ENCODE peak calls at places on chromosomes 2 and 18, in ten cellular contexts. One of them, this sample, is unnamed. For H3K4me1, the result is how much of the 10 kb centered on the place peaks cover.

GRCh38 chr2:158729873-158730620 is 65.1 kb upstream of the DAPL1 start:
- DNase-seq in uterus: no peak
- DNase-seq in endothelial cell of umbilical vein: no peak
- DNase-seq in esophagus squamous epithelium: no peak
- DNase-seq in breast epithelium: no peak
- DNase-seq in A549: no peak
- DNase-seq in sigmoid colon: no peak
- DNase-seq in tibial nerve: no peak
- DNase-seq in spleen: no peak
- DNase-seq in IMR-90: no peak
- DNase-seq in this sample: no peak

GRCh38 chr2:241895732-241896641 is 26.5 kb downstream of the RTP5 start:
- DNase-seq in tibial nerve: peak
- DNase-seq in esophagus squamous epithelium: peak
- DNase-seq in breast epithelium: peak
- DNase-seq in uterus: no peak
- DNase-seq in endothelial cell of umbilical vein: peak
- DNase-seq in A549: no peak
- DNase-seq in spleen: peak
- DNase-seq in IMR-90: peak
- DNase-seq in sigmoid colon: no peak
- DNase-seq in this sample: peak

GRCh38 chr18:63887424-63887823 is at the start of gene SERPINB2:
- DNase-seq in spleen: no peak
- DNase-seq in esophagus squamous epithelium: no peak
- DNase-seq in breast epithelium: no peak
- DNase-seq in endothelial cell of umbilical vein: peak
- DNase-seq in sigmoid colon: no peak
- DNase-seq in tibial nerve: no peak
- DNase-seq in uterus: no peak
- DNase-seq in A549: no peak
- DNase-seq in IMR-90: peak
- DNase-seq in this sample: no peak

GRCh38 chr2:60168247-60168646 is 385.2 kb downstream of the BCL11A start:
- DNase-seq in tibial nerve: no peak
- DNase-seq in sigmoid colon: no peak
- DNase-seq in breast epithelium: no peak
- DNase-seq in spleen: no peak
- DNase-seq in esophagus squamous epithelium: no peak
- DNase-seq in IMR-90: no peak
- DNase-seq in A549: no peak
- DNase-seq in uterus: no peak
- DNase-seq in endothelial cell of umbilical vein: no peak
- DNase-seq in this sample: no peak

GRCh38 chr2:95284886-95285541 is 10.8 kb downstream of the PROM2 start:
- DNase-seq in IMR-90: no peak
- DNase-seq in endothelial cell of umbilical vein: no peak
- DNase-seq in esophagus squamous epithelium: no peak
- DNase-seq in uterus: no peak
- DNase-seq in A549: no peak
- DNase-seq in tibial nerve: no peak
- DNase-seq in spleen: no peak
- DNase-seq in sigmoid colon: no peak
- DNase-seq in breast epithelium: no peak
- DNase-seq in this sample: no peak

GRCh38 chr2:210915912-210916311 is 359.5 kb downstream of the CPS1 start:
- DNase-seq in sigmoid colon: no peak
- DNase-seq in endothelial cell of umbilical vein: no peak
- DNase-seq in uterus: no peak
- DNase-seq in spleen: no peak
- DNase-seq in esophagus squamous epithelium: no peak
- DNase-seq in tibial nerve: no peak
- DNase-seq in breast epithelium: no peak
- DNase-seq in IMR-90: no peak
- DNase-seq in A549: no peak
- DNase-seq in this sample: no peak

GRCh38 chr2:69770193-69770702 is 28.3 kb downstream of the ANXA4 start:
- DNase-seq in A549: peak
- DNase-seq in sigmoid colon: no peak
- DNase-seq in breast epithelium: no peak
- DNase-seq in uterus: no peak
- DNase-seq in endothelial cell of umbilical vein: peak
- DNase-seq in tibial nerve: peak
- DNase-seq in esophagus squamous epithelium: no peak
- DNase-seq in spleen: no peak
- DNase-seq in IMR-90: peak
- DNase-seq in this sample: peak

GRCh38 chr2:127620867-127621266 is 25.1 kb upstream of the GPR17 start:
- DNase-seq in esophagus squamous epithelium: no peak
- DNase-seq in breast epithelium: no peak
- DNase-seq in spleen: peak
- DNase-seq in endothelial cell of umbilical vein: no peak
- DNase-seq in IMR-90: no peak
- DNase-seq in sigmoid colon: peak
- DNase-seq in uterus: no peak
- DNase-seq in tibial nerve: no peak
- DNase-seq in A549: no peak
- DNase-seq in this sample: no peak

GRCh38 chr18:69885841-69886531 is 61.7 kb downstream of the CD226 start:
- DNase-seq in esophagus squamous epithelium: no peak
- DNase-seq in tibial nerve: no peak
- DNase-seq in IMR-90: no peak
- DNase-seq in endothelial cell of umbilical vein: no peak
- DNase-seq in breast epithelium: no peak
- DNase-seq in sigmoid colon: no peak
- DNase-seq in uterus: no peak
- DNase-seq in A549: no peak
- DNase-seq in spleen: no peak
- DNase-seq in this sample: no peak

GRCh38 chr2:199469514-199470360 is 12.0 kb upstream of the SATB2 start:
- DNase-seq in esophagus squamous epithelium: no peak
- DNase-seq in IMR-90: no peak
- DNase-seq in uterus: no peak
- DNase-seq in tibial nerve: no peak
- DNase-seq in spleen: no peak
- DNase-seq in breast epithelium: no peak
- DNase-seq in A549: no peak
- DNase-seq in endothelial cell of umbilical vein: no peak
- DNase-seq in sigmoid colon: no peak
- DNase-seq in this sample: no peak

GRCh38 chr2:176101862-176102261 is 2.3 kb downstream of the HOXD12 start:
- DNase-seq in tibial nerve: no peak
- DNase-seq in spleen: no peak
- DNase-seq in endothelial cell of umbilical vein: no peak
- DNase-seq in breast epithelium: no peak
- DNase-seq in esophagus squamous epithelium: no peak
- DNase-seq in sigmoid colon: no peak
- DNase-seq in A549: no peak
- DNase-seq in uterus: no peak
- DNase-seq in IMR-90: no peak
- DNase-seq in this sample: no peak

GRCh38 chr2:8538951-8539621 is 142.8 kb upstream of the ID2 start:
- DNase-seq in A549: no peak
- DNase-seq in endothelial cell of umbilical vein: no peak
- DNase-seq in IMR-90: no peak
- DNase-seq in sigmoid colon: no peak
- DNase-seq in tibial nerve: no peak
- DNase-seq in esophagus squamous epithelium: no peak
- DNase-seq in breast epithelium: no peak
- DNase-seq in spleen: peak
- DNase-seq in uterus: no peak
- DNase-seq in this sample: no peak

DNA sequence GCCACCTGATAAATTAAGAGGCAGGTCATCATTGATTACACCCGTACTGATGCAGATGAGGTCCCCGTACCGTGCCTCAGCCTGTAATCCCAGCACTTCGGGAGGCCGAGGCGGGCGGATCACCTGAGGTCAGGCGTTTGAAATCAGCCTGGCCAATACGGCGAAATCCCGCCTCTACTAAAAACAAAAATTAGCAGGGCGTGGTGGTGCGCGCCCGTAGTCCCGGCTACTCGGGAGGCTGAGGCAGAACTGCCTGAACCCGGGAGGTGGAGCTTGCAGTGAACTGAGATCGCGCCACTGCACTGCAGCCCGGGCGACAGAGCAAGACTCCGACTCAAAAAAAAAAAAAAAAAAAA is 683 bp upstream of the ENOSF1 start:
- DNase-seq in breast epithelium: no peak
- DNase-seq in tibial nerve: no peak
- DNase-seq in IMR-90: no peak
- DNase-seq in spleen: peak
- DNase-seq in endothelial cell of umbilical vein: no peak
- DNase-seq in sigmoid colon: no peak
- DNase-seq in esophagus squamous epithelium: no peak
- DNase-seq in A549: no peak
- DNase-seq in uterus: no peak
- DNase-seq in this sample: no peak
- H3K4me3 ChIP-seq in breast epithelium: peak
- H3K4me3 ChIP-seq in tibial nerve: peak
- H3K4me3 ChIP-seq in IMR-90: no peak
- H3K4me3 ChIP-seq in spleen: peak
- H3K4me3 ChIP-seq in endothelial cell of umbilical vein: no peak
- H3K4me3 ChIP-seq in sigmoid colon: peak
- H3K4me3 ChIP-seq in esophagus squamous epithelium: peak
- H3K4me3 ChIP-seq in A549: peak
- H3K4me3 ChIP-seq in uterus: peak
- H3K4me3 ChIP-seq in this sample: peak

DNA sequence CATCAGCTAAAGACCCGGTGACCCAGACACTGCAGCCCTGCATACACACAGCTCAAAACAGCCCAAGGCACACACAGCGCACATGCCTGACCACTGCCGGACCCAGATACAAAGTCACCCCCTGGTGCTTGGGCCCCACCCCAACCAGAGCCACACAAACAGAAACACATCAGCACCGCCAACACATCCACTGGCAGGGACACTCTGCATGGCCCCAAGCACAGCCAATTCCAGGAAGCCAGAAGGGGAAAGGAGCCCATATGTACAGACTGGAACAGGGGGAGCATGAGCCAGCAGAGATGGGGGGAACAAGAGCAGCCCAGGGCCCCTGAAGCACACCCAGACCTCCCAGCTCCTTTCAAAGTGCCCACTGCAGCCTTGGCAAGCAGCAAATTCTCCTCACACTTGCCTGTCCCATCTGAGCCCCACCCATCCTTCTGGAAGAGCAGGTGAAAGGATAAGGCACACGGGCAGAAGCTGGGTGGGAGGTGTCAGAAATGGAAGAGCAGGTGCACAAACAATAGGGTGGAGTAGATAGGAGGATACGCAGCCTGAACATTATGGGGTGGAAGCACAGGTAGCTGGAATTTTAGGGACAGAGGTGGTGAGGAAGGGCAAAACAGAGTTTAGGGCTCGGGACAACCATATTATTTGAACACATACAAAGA is 69.3 kb downstream of the TNS1 start:
- DNase-seq in A549: no peak
- DNase-seq in tibial nerve: no peak
- DNase-seq in uterus: no peak
- DNase-seq in esophagus squamous epithelium: no peak
- DNase-seq in IMR-90: no peak
- DNase-seq in sigmoid colon: peak
- DNase-seq in endothelial cell of umbilical vein: no peak
- DNase-seq in spleen: no peak
- DNase-seq in breast epithelium: peak
- DNase-seq in this sample: no peak
- H3K4me1 ChIP-seq in A549: half or more
- H3K4me1 ChIP-seq in tibial nerve: under half
- H3K4me1 ChIP-seq in uterus: under half
- H3K4me1 ChIP-seq in esophagus squamous epithelium: half or more
- H3K4me1 ChIP-seq in IMR-90: half or more
- H3K4me1 ChIP-seq in sigmoid colon: half or more
- H3K4me1 ChIP-seq in endothelial cell of umbilical vein: under half
- H3K4me1 ChIP-seq in spleen: half or more
- H3K4me1 ChIP-seq in breast epithelium: under half
- H3K4me1 ChIP-seq in this sample: under half

DNA sequence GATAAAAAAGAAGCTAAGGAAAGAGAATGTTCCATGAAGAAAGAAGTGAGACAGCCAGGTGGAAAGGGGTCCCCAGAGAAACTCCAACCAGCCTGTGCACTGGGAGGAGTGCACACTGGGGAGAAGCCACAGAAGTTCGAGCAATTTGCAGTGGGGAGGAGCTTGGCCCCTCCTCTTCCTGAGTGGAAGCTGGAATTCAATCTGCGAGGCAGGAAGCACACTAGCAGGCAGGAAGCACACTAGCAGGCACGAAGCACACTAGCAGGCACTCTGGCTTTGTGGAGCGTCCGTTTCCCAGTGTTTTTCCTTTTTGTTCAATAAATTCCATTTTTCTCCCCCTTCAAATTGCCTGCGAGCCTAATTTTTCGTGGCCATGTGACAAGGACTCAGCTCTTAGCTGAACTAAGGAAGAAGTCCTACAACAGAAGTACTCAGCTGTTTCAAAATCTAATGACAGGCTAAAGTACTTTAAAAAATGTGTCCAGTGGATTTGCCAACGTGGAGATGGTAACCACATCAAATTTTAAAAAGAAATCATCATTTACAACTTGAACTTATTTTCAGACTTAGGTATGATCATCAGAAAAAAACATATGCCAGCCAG is 21.4 kb upstream of the SPIRE1 start:
- DNase-seq in sigmoid colon: peak
- DNase-seq in endothelial cell of umbilical vein: peak
- DNase-seq in breast epithelium: no peak
- DNase-seq in spleen: peak
- DNase-seq in IMR-90: peak
- DNase-seq in esophagus squamous epithelium: no peak
- DNase-seq in uterus: peak
- DNase-seq in A549: no peak
- DNase-seq in tibial nerve: peak
- DNase-seq in this sample: no peak
- TF ChIP-seq POLR2A in sigmoid colon: peak
- TF ChIP-seq POLR2A in endothelial cell of umbilical vein: peak
- TF ChIP-seq POLR2A in breast epithelium: no peak
- TF ChIP-seq POLR2A in spleen: peak
- TF ChIP-seq POLR2A in IMR-90: no peak
- TF ChIP-seq POLR2A in esophagus squamous epithelium: peak
- TF ChIP-seq POLR2A in uterus: peak
- TF ChIP-seq POLR2A in A549: peak
- TF ChIP-seq POLR2A in tibial nerve: peak
- TF ChIP-seq POLR2A in this sample: no peak

DNA sequence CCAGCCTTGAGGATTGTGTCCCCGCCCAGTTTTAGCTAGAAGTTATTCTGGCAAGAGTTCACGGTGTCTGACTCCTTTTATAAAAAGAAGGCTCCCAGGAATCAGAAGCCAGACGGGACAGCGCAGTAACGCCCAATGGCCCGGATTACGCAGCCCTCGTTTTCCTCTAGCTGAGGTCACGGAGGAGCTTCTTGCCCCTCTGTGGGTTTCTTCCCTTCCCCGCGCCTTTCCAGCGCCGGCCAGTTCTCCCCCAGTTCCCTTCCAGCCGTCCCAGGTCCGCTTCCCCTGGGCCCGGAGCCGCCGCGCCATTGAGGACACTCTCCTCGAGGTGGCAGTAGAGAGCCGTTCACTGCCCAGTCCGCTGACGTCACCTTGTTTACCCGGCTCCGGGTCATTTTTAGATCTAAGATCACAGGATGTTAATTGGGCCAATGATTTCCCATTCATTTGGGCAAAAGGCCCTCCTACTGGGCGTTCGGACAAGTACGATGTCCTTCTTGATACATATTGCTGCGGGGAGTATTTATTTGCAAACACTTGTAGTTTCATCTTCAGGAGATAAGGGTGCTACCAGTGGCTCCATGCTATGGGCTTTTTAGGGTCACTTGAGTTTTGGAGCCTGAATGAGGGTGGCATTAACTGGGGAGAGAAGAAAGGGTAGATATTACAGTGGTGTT is 81.5 kb upstream of the PPM1B start:
- DNase-seq in sigmoid colon: peak
- DNase-seq in tibial nerve: peak
- DNase-seq in A549: peak
- DNase-seq in endothelial cell of umbilical vein: peak
- DNase-seq in spleen: peak
- DNase-seq in uterus: peak
- DNase-seq in IMR-90: peak
- DNase-seq in breast epithelium: peak
- DNase-seq in esophagus squamous epithelium: peak
- DNase-seq in this sample: peak
- H3K4me3 ChIP-seq in sigmoid colon: peak
- H3K4me3 ChIP-seq in tibial nerve: peak
- H3K4me3 ChIP-seq in A549: peak
- H3K4me3 ChIP-seq in endothelial cell of umbilical vein: no peak
- H3K4me3 ChIP-seq in spleen: peak
- H3K4me3 ChIP-seq in uterus: peak
- H3K4me3 ChIP-seq in IMR-90: peak
- H3K4me3 ChIP-seq in breast epithelium: peak
- H3K4me3 ChIP-seq in esophagus squamous epithelium: peak
- H3K4me3 ChIP-seq in this sample: peak